ENCODE peak calls at places on chromosomes 7 and 10, in ten cellular contexts. B, G, D, I, K, T, M, O, R and W are unnamed samples.

GRCh38 chr7:124723012-124723411 is 42.6 kb downstream of the GPR37 start:
- DNase-seq in B (peak), G (no peak), D (no peak), I (peak), K (no peak), T (no peak), M (no peak), O (no peak), R (no peak), W (no peak)

GRCh38 chr7:104891949-104892348 is 122.1 kb upstream of the KMT2E start:
- DNase-seq in B (no peak), G (no peak), D (no peak), I (no peak), K (no peak), T (no peak), M (no peak), O (no peak), R (no peak), W (peak)

GRCh38 chr10:84184517-84184916 is 9.8 kb upstream of the CDHR1 start:
- DNase-seq in B (no peak), G (no peak), D (no peak), I (no peak), K (no peak), T (no peak), M (no peak), O (no peak), R (no peak), W (no peak)

GRCh38 chr7:156625585-156625984 is 15.0 kb upstream of the RNF32 start:
- DNase-seq in B (no peak), G (no peak), D (no peak), I (no peak), K (no peak), T (no peak), M (no peak), O (no peak), R (no peak), W (no peak)

GRCh38 chr10:37860494-37861190 is 3.2 kb upstream of the ZNF248 start:
- DNase-seq in B (peak), G (no peak), D (no peak), I (peak), K (no peak), T (no peak), M (peak), O (no peak), R (no peak), W (no peak)

GRCh38 chr7:74344786-74345185 is 55.6 kb downstream of the CLIP2 start:
- DNase-seq in B (no peak), G (no peak), D (no peak), I (no peak), K (no peak), T (no peak), M (no peak), O (no peak), R (no peak), W (no peak)

GRCh38 chr10:501596-501995 is 187.9 kb downstream of the DIP2C start:
- DNase-seq in B (no peak), G (no peak), D (no peak), I (no peak), K (no peak), T (no peak), M (no peak), O (no peak), R (no peak), W (no peak)

GRCh38 chr10:18690541-18690940 is 31.3 kb downstream of the ARL5B start:
- DNase-seq in B (no peak), G (no peak), D (no peak), I (no peak), K (no peak), T (no peak), M (no peak), O (no peak), R (no peak), W (no peak)

GRCh38 chr7:91185771-91186170 is 78.5 kb upstream of the FZD1 start:
- DNase-seq in B (peak), G (no peak), D (no peak), I (peak), K (no peak), T (no peak), M (no peak), O (no peak), R (no peak), W (no peak)

GRCh38 chr10:129854796-129855705 is 109.0 kb downstream of the EBF3 start:
- DNase-seq in B (no peak), G (no peak), D (peak), I (no peak), K (no peak), T (no peak), M (no peak), O (no peak), R (no peak), W (no peak)

GRCh38 chr7:27329917-27330316 is 87.3 kb downstream of the EVX1 start:
- DNase-seq in B (no peak), G (no peak), D (no peak), I (peak), K (no peak), T (no peak), M (no peak), O (no peak), R (no peak), W (peak)

GRCh38 chr7:115410972-115411686 is 489.2 kb downstream of the MDFIC start:
- DNase-seq in B (no peak), G (no peak), D (no peak), I (no peak), K (no peak), T (no peak), M (peak), O (no peak), R (no peak), W (no peak)

GRCh38 chr7:88062238-88062637 is 128.2 kb downstream of the ADAM22 start:
- DNase-seq in B (no peak), G (no peak), D (no peak), I (no peak), K (no peak), T (no peak), M (no peak), O (no peak), R (no peak), W (no peak)

GRCh38 chr10:109956454-109957091 is 33.3 kb upstream of the XPNPEP1 start:
- DNase-seq in B (peak), G (peak), D (peak), I (peak), K (no peak), T (no peak), M (peak), O (no peak), R (no peak), W (peak)

GRCh38 chr7:83547526-83547925 is 101.4 kb downstream of the SEMA3E start:
- DNase-seq in B (peak), G (no peak), D (no peak), I (no peak), K (no peak), T (no peak), M (peak), O (no peak), R (no peak), W (no peak)

GRCh38 chr7:91288208-91288824 is 24.1 kb downstream of the FZD1 start:
- DNase-seq in B (no peak), G (peak), D (peak), I (peak), K (no peak), T (no peak), M (peak), O (no peak), R (peak), W (peak)

GRCh38 chr7:101934618-101935017 is 117.2 kb downstream of the CUX1 start:
- DNase-seq in B (peak), G (peak), D (no peak), I (no peak), K (no peak), T (no peak), M (no peak), O (no peak), R (no peak), W (no peak)